ENCODE peak calls at places on chromosomes 3 and 15, in four cellular contexts. L is colonic mucosa, F is PC-3, H is GM23248. Z is an unnamed sample.

GRCh38 chr15:96771035-96771434 is 440.5 kb downstream of the NR2F2 start:
- DNase-seq in H (no peak), L (no peak), F (no peak), Z (no peak)

GRCh38 chr3:37453393-37454391 is 279.3 kb upstream of the LRRFIP2 start:
- DNase-seq in L (peak; percentile 37), F (no peak), H (peak; percentile 32), Z (peak; percentile 83)

GRCh38 chr15:45665261-45665660 is 30.4 kb downstream of the SQOR start:
- DNase-seq in L (no peak), F (no peak), H (no peak), Z (no peak)

GRCh38 chr3:62084558-62084957 is 288.8 kb downstream of the FEZF2 start:
- DNase-seq in H (peak; percentile 21), L (no peak), F (no peak), Z (no peak)

GRCh38 chr3:173584093-173584833 is 186.7 kb downstream of the NLGN1 start:
- DNase-seq in L (no peak), F (peak; percentile 60), H (peak; percentile 58), Z (no peak)

GRCh38 chr3:146088840-146089239 is 72.1 kb downstream of the PLOD2 start:
- DNase-seq in H (no peak), L (no peak), F (no peak), Z (no peak)

GRCh38 chr3:171878441-171879225 is 35.5 kb downstream of the TMEM212 start:
- DNase-seq in F (no peak), H (peak; percentile 53), L (no peak), Z (no peak)

GRCh38 chr15:98807262-98807661 is 158.9 kb downstream of the IGF1R start:
- DNase-seq in L (no peak), H (peak; percentile 75), F (no peak), Z (no peak)

GRCh38 chr3:12662593-12663310 is 1.2 kb downstream of the RAF1 start:
- DNase-seq in H (peak; percentile 80), F (peak; percentile 45), L (peak; percentile 51), Z (peak; percentile 78)

GRCh38 chr3:56942523-56942922 is 117.9 kb upstream of the SPATA12 start:
- DNase-seq in L (no peak), F (no peak), H (no peak), Z (no peak)

GRCh38 chr3:49006591-49007067 is 562 bp upstream of the WDR6 start:
- DNase-seq in F (no peak), L (peak; percentile 46), H (peak; percentile 76), Z (peak; percentile 89)

GRCh38 chr3:33717866-33718594 is at the start of gene CLASP2:
- DNase-seq in H (peak; percentile 95), L (peak; percentile 87), F (peak; percentile 88), Z (peak; percentile 96)

GRCh38 chr3:173065543-173065970 is 75.5 kb downstream of the SPATA16 start:
- DNase-seq in F (peak; percentile 14), L (peak; percentile 30), H (peak; percentile 18), Z (no peak)

GRCh38 chr15:100602822-100603393 is 519 bp downstream of the ASB7 start:
- DNase-seq in F (peak; percentile 12), L (peak; percentile 42), H (peak; percentile 64), Z (no peak)

GRCh38 chr3:3631114-3631513 is 168.1 kb upstream of the LRRN1 start:
- DNase-seq in F (no peak), H (no peak), L (no peak), Z (no peak)

GRCh38 chr3:39237012-39237411 is 42.8 kb downstream of the CX3CR1 start:
- DNase-seq in F (no peak), L (no peak), H (no peak), Z (no peak)

GRCh38 chr15:99504071-99504822 is 61.5 kb upstream of the MEF2A start:
- DNase-seq in F (no peak), L (no peak), H (no peak), Z (no peak)

GRCh38 chr15:48631191-48631770 is 14.2 kb downstream of the FBN1 start:
- DNase-seq in F (no peak), L (no peak), H (peak; percentile 76), Z (no peak)

DNA sequence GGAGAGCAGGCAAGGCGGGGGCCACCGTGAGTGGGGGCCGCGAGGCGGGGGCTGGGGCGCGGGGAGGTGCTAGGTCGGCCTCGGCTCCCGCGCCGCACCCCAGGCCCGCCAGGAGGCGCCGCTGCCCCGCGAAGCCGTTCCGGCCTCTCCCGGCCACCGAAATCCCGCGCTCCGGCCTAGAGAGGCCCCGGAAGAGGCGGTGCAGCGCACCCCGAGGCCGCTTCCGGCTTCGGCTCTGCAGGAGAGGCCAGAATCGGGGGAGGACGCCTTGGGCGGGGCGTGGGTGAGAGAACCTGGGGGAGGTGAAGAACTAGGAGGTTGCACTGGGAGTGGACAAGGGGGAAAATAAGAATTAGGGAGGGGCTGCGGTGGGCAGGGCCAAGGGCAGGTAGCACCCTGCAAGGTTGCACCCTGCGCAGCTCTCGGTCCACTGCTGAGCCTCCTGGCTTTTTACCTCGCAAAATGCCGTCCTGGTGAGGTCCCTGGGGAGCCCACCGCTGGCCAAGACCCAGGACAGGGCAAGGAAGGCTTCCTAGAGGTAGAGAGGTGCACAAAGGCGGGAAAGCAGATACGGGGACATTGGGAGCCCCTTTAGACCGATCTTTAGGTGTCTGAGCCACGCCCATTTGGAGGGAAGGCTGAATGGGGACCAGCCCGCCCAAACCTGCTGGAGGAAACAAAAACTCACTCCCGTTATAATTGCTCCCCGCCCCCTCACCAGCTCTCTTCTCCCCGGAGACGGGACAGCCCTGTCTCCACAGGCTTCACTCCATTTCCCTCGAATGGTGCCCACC is 8.4 kb upstream of the GNAI2 start:
- DNase-seq in H (peak; percentile 96), F (peak; percentile 98), L (peak; percentile 95), Z (peak; percentile 98)
- H3K27ac ChIP-seq in H (no peak overlapping the region), F (peak overlapping the region; percentile 57), L (peak overlapping the region; percentile 85), Z (peak overlapping the region; percentile 58)

DNA sequence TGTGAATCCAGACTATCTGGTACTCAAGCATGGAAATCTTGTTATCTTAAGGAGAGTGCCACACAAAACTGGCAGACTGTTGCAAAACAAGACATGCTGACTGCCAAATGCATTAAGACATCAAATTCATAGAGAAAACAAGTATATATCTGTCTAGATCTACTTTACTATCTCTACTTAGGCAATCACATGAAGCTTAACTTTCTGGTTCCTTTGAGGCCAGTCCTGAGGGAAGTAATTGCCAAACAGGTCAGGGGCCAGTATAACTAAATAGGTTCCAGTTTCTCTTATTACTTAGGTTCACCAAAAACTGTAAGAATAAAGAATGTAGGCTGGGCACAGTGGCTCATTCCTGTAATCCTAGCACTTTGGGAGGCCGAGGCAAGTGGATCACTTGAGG is 15.9 kb upstream of the SLC4A7 start:
- DNase-seq in F (peak; percentile 24), L (no peak), H (no peak), Z (no peak)
- H3K9ac ChIP-seq in F (no peak overlapping the region), L (no peak overlapping the region), H (no peak overlapping the region), Z (no peak overlapping the region)

DNA sequence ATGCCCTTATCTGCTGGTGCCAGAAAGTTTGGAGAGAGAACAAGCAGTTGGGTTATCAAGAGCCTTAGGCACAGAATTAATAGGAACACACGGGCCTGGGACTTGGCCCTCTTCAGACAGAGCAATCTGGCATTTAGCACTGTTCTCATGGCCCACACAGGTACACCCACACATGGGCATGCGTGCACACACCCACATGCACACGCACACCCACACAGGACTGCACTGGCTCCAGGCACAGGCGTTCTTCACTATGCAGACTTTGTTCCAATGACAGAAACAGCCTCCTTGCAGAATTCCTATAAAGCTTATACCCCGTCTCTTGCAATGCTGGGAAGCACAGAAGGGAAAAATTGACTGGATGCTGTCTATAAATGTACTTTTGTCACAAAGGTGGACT is 36.3 kb downstream of the TMEM44 start:
- DNase-seq in H (no peak), F (no peak), L (no peak), Z (no peak)
- H3K4me1 ChIP-seq in H (peaks cover 28% of the 10 kb centered on the region), F (peaks cover 22% of the 10 kb centered on the region), L (no peaks in the 10 kb centered on the region), Z (no peaks in the 10 kb centered on the region)

DNA sequence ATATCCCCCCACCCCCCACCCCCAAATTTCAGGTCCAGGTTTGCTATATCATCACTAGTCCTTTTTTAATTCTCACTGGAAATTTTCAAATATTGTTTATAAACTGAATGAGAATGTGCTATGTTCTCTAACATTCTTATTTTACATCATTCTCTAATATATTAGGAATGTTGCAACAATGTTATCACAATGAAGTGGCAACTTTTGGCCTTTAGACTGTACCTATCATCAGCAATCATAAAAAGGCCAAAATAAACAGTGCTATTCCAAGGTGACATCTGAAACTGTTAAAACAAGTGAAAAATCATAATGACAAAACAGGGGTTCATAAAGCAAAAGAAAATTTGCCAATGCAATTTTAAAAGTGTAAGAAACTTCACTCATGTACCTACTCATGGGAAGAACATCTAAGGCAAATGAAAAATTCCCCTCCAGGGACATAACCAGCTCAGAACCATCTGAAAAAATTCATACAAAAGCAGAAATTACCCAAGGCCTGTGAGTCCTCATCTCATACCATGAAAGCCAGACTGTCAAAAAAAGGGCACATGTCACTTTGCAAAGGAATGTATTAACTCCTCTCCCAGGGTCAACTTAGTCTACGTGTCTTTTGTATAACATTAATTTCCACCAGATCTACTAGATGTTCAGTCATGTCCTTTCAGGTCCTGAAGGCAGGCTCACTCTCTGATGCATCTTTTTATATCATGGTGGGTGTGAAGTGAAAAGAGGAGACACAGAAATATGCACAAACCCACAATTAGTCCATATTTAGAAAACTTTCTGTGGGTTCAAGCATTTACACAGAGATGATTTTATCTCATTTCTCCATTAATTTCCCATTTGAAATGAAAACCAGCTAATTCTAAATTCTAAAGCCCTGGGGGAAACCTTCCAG is 212.0 kb downstream of the CBLB start:
- DNase-seq in H (peak; percentile 38), L (no peak), F (no peak), Z (no peak)
- H3K27ac ChIP-seq in H (peak overlapping the region; percentile 18), L (no peak overlapping the region), F (no peak overlapping the region), Z (no peak overlapping the region)

GRCh38 chr3:183252973-183253363 is at the start of gene B3GNT5:
- DNase-seq in L (peak; percentile 92), F (peak; percentile 75), H (no peak), Z (peak; percentile 81)
- H3K9ac ChIP-seq in L (peak within 1 kb of the TSS; percentile 98), F (peak within 1 kb of the TSS; percentile 97), H (peak within 1 kb of the TSS; percentile 66), Z (peak within 1 kb of the TSS; percentile 98)

GRCh38 chr3:114550155-114550554 is 256.3 kb downstream of the TIGIT start:
- DNase-seq in F (no peak), L (no peak), H (peak; percentile 27), Z (no peak)
- H3K4me1 ChIP-seq in F (peaks cover 11% of the 10 kb centered on the region), L (no peaks in the 10 kb centered on the region), H (peaks cover 42% of the 10 kb centered on the region), Z (no peaks in the 10 kb centered on the region)

DNA sequence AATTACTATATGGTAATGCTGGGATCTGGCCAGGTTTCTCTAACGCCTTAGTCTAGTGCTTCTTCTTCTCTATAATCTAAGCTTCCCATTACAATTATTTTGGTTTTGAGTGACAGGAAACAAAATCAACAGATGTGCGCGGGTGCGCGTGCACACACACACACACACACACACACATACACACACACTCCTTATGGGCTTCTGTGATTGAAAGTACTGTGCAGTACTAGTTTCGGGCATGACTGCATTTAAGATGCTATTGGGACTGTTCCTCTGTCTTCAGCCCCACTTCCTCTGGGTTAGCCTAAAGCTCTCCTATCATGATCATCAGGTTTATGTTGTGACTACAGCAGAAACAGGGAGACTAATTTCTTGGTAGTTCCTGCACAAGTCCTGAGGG is 32.2 kb downstream of the EPHB1 start:
- DNase-seq in L (no peak), H (no peak), F (no peak), Z (no peak)
- H3K27ac ChIP-seq in L (no peak overlapping the region), H (no peak overlapping the region), F (no peak overlapping the region), Z (no peak overlapping the region)

GRCh38 chr15:85045615-85046014 is 64.0 kb downstream of the PDE8A start:
- DNase-seq in H (no peak), L (no peak), F (no peak), Z (no peak)

GRCh38 chr15:85044894-85045293 is 63.2 kb downstream of the PDE8A start:
- DNase-seq in L (no peak), F (no peak), H (no peak), Z (no peak)

GRCh38 chr15:85049805-85050204 is 68.1 kb downstream of the PDE8A start:
- DNase-seq in F (no peak), L (no peak), H (no peak), Z (no peak)

GRCh38 chr15:85048430-85048829 is 66.8 kb downstream of the PDE8A start:
- DNase-seq in L (no peak), F (peak; percentile 18), H (peak; percentile 49), Z (no peak)

GRCh38 chr15:85047271-85047948 is 65.8 kb downstream of the PDE8A start:
- DNase-seq in F (peak; percentile 90), L (no peak), H (peak; percentile 80), Z (no peak)
- H3K9ac ChIP-seq in F (peak overlapping the region; percentile 86), L (no peak overlapping the region), H (peak overlapping the region; percentile 65), Z (peak overlapping the region; percentile 34)

Z was measured in kidney.